ENCODE peak calls at places on chromosomes 5 and 9, in seven cellular contexts. G, K, Y, W, U, E and P are unnamed samples.

GRCh38 chr5:177116631-177117373 is 16.8 kb upstream of the NSD1 start:
- DNase-seq in K (peak), G (peak), E (peak), Y (peak), U (no peak), W (peak), P (peak)

GRCh38 chr9:38027714-38028113 is 41.3 kb downstream of the SHB start:
- DNase-seq in G (no peak), U (no peak), K (no peak), E (peak), Y (no peak), W (no peak), P (no peak)

GRCh38 chr9:4662989-4663792 is 1.1 kb downstream of the PLPP6 start:
- DNase-seq in W (no peak), E (peak), K (peak), Y (no peak), U (peak), G (no peak), P (peak)

GRCh38 chr5:55600536-55601208 is 65.9 kb upstream of the PLPP1 start:
- DNase-seq in E (peak), K (peak), Y (no peak), W (peak), U (peak), G (no peak), P (peak)

GRCh38 chr9:108212179-108212578 is 643.6 kb downstream of the ACTL7B start:
- DNase-seq in U (peak), K (no peak), W (no peak), G (no peak), Y (no peak), E (no peak), P (peak)

GRCh38 chr5:1172007-1172581 is 29.3 kb upstream of the SLC6A19 start:
- DNase-seq in K (no peak), W (no peak), U (no peak), Y (no peak), E (no peak), G (no peak), P (no peak)

GRCh38 chr9:121073038-121073437 is 1.7 kb upstream of the CNTRL start:
- DNase-seq in Y (no peak), E (no peak), K (peak), W (no peak), U (no peak), G (no peak), P (no peak)

GRCh38 chr5:41416336-41416735 is 94.1 kb downstream of the PLCXD3 start:
- DNase-seq in Y (no peak), U (no peak), G (no peak), E (peak), K (no peak), W (no peak), P (no peak)

GRCh38 chr9:130302785-130303612 is 37.4 kb downstream of the HMCN2 start:
- DNase-seq in K (no peak), U (no peak), Y (no peak), E (no peak), G (no peak), W (no peak), P (no peak)

GRCh38 chr5:56052735-56053134 is 58.0 kb upstream of the IL6ST start:
- DNase-seq in K (peak), E (peak), Y (no peak), W (no peak), U (no peak), G (no peak), P (no peak)

GRCh38 chr9:95508968-95509850 is 7.6 kb downstream of the PTCH1 start:
- DNase-seq in G (peak), W (peak), K (peak), Y (peak), U (peak), E (peak), P (peak)

GRCh38 chr5:113202904-113203716 is 226.5 kb downstream of the DCP2 start:
- DNase-seq in U (peak), W (no peak), E (no peak), Y (peak), K (peak), G (peak), P (peak)

GRCh38 chr5:158174918-158175663 is 316.1 kb upstream of the CLINT1 start:
- DNase-seq in U (peak), W (peak), E (peak), G (peak), Y (peak), K (peak), P (peak)

GRCh38 chr5:34866989-34867471 is 28.1 kb downstream of the TTC23L start:
- DNase-seq in E (no peak), U (no peak), G (no peak), Y (no peak), W (no peak), K (no peak), P (peak)

GRCh38 chr5:158384535-158385421 is 525.8 kb upstream of the CLINT1 start:
- DNase-seq in K (peak), W (no peak), E (peak), Y (no peak), U (peak), G (no peak), P (no peak)

GRCh38 chr9:131334568-131335105 is 45.1 kb downstream of the PLPP7 start:
- DNase-seq in Y (no peak), U (peak), E (peak), W (no peak), G (no peak), K (peak), P (no peak)

GRCh38 chr5:74833537-74834266 is 32.5 kb downstream of the FAM169A start:
- DNase-seq in G (no peak), Y (no peak), W (no peak), U (no peak), E (no peak), K (no peak), P (no peak)

GRCh38 chr9:27768781-27769180 is 195.5 kb upstream of the C9orf72 start:
- DNase-seq in U (no peak), G (no peak), Y (no peak), K (no peak), E (no peak), W (no peak), P (no peak)

GRCh38 chr5:125530833-125531610 is 784.6 kb upstream of the ZNF608 start:
- DNase-seq in U (no peak), G (no peak), Y (no peak), W (no peak), E (no peak), K (no peak), P (no peak)

GRCh38 chr5:83312672-83313071 is 158.9 kb upstream of the VCAN start:
- DNase-seq in E (peak), U (no peak), W (no peak), G (no peak), K (no peak), Y (no peak), P (no peak)

GRCh38 chr5:157370967-157371366 is 89.0 kb upstream of the NIPAL4 start:
- DNase-seq in W (no peak), Y (no peak), E (no peak), U (peak), G (no peak), K (peak), P (peak)

GRCh38 chr5:165775094-165775493 is 2269.7 kb downstream of the MAT2B start:
- DNase-seq in K (no peak), Y (no peak), G (no peak), W (no peak), U (no peak), E (no peak), P (no peak)

GRCh38 chr5:40240111-40240510 is 439.6 kb upstream of the PTGER4 start:
- DNase-seq in U (no peak), K (peak), W (no peak), G (no peak), E (no peak), Y (no peak), P (no peak)

GRCh38 chr5:154273028-154273617 is 82.6 kb downstream of the GALNT10 start:
- DNase-seq in W (no peak), Y (no peak), E (peak), U (peak), K (peak), G (no peak), P (no peak)

GRCh38 chr9:134838651-134839431 is 41.8 kb upstream of the FCN2 start:
- DNase-seq in K (no peak), E (no peak), Y (no peak), U (no peak), G (no peak), W (no peak), P (no peak)

GRCh38 chr5:27377626-27378025 is 339.2 kb upstream of the CDH9 start:
- DNase-seq in G (no peak), E (peak), Y (no peak), W (no peak), U (peak), K (no peak), P (peak)

GRCh38 chr9:105328872-105329728 is 84.6 kb downstream of the SLC44A1 start:
- DNase-seq in U (no peak), E (no peak), G (no peak), W (no peak), Y (no peak), K (no peak), P (peak)

GRCh38 chr5:38048400-38048799 is 208.6 kb upstream of the GDNF start:
- DNase-seq in G (no peak), K (no peak), Y (no peak), U (no peak), E (no peak), W (no peak), P (peak)

GRCh38 chr5:151770383-151771258 is 1.1 kb upstream of the G3BP1 start:
- DNase-seq in U (peak), E (peak), W (peak), K (peak), Y (peak), G (peak), P (peak)

GRCh38 chr5:81161012-81161601 is 72.0 kb upstream of the CKMT2 start:
- DNase-seq in K (no peak), W (no peak), G (no peak), E (no peak), U (no peak), Y (no peak), P (no peak)

GRCh38 chr5:149387081-149387611 is 8.1 kb upstream of the IL17B start:
- DNase-seq in Y (no peak), U (peak), K (peak), E (no peak), G (no peak), W (no peak), P (no peak)

GRCh38 chr9:113669523-113670115 is 206.1 kb downstream of the RGS3 start:
- DNase-seq in W (no peak), U (no peak), E (no peak), G (no peak), K (peak), Y (no peak), P (no peak)

GRCh38 chr5:1041225-1042186 is 32.9 kb downstream of the NKD2 start:
- DNase-seq in W (no peak), Y (no peak), E (no peak), U (no peak), G (no peak), K (no peak), P (no peak)

GRCh38 chr5:178203670-178204204 is 596 bp upstream of the HNRNPAB start:
- DNase-seq in E (no peak), K (no peak), G (no peak), W (no peak), U (no peak), Y (no peak), P (no peak)

GRCh38 chr9:115157245-115157674 is 39.3 kb upstream of the TNC start:
- DNase-seq in W (no peak), U (peak), K (peak), E (peak), G (no peak), Y (no peak), P (peak)

GRCh38 chr5:115601709-115602584 is at the start of gene TICAM2:
- DNase-seq in K (peak), Y (peak), E (peak), U (peak), W (peak), G (peak), P (peak)

GRCh38 chr9:100492952-100493351 is 20.0 kb downstream of the TMEFF1 start:
- DNase-seq in G (no peak), E (no peak), K (peak), U (peak), W (no peak), Y (no peak), P (no peak)

GRCh38 chr9:79492092-79492995 is 79.4 kb upstream of the TLE4 start:
- DNase-seq in W (no peak), K (peak), E (peak), Y (no peak), G (no peak), U (no peak), P (no peak)

GRCh38 chr9:116700882-116701836 is 14.1 kb downstream of the TRIM32 start:
- DNase-seq in U (no peak), Y (no peak), E (peak), G (no peak), K (no peak), W (no peak), P (no peak)

GRCh38 chr9:116706310-116707290 is 19.5 kb downstream of the TRIM32 start:
- DNase-seq in Y (no peak), G (no peak), U (no peak), E (peak), K (no peak), W (no peak), P (no peak)

GRCh38 chr9:116704470-116704869 is 17.4 kb downstream of the TRIM32 start:
- DNase-seq in E (no peak), K (no peak), W (no peak), G (no peak), Y (no peak), U (no peak), P (no peak)

GRCh38 chr9:116701940-116702642 is 15.0 kb downstream of the TRIM32 start:
- DNase-seq in Y (no peak), E (peak), K (no peak), U (no peak), G (no peak), W (no peak), P (no peak)

DNA sequence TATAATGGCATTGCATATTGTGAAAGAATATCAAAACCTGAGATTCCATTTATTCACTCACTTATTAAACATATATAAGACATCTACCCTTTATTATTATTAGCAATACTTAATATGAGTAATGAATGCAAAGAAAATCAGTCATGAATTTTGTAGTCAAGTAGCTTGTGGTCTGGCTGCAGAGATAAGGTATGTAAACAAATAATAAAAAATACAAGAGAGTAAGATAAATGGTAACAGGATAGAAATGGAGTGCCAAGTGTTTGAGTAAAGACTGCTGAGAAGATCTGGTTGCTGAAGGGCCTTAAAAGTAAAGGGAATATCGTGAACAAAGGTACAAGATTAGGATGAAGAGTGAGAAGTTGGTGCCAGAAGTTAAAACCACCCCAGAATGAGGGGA is 18.4 kb downstream of the TRIM32 start:
- DNase-seq in W (no peak), K (no peak), U (peak), Y (no peak), G (no peak), E (no peak), P (no peak)
- H4K8ac ChIP-seq in W (no peak), K (no peak), U (no peak), Y (no peak), G (no peak), E (no peak), P (no peak)

GRCh38 chr9:12657998-12658397 is 35.2 kb upstream of the TYRP1 start:
- DNase-seq in W (no peak), K (no peak), E (no peak), G (no peak), Y (no peak), U (no peak), P (peak)

GRCh38 chr9:12658531-12659209 is 34.5 kb upstream of the TYRP1 start:
- DNase-seq in W (no peak), K (no peak), U (no peak), E (no peak), G (no peak), Y (no peak), P (no peak)

GRCh38 chr9:12659220-12659619 is 34.0 kb upstream of the TYRP1 start:
- DNase-seq in E (no peak), K (no peak), W (no peak), Y (no peak), G (no peak), U (no peak), P (no peak)

GRCh38 chr9:12656803-12657202 is 36.4 kb upstream of the TYRP1 start:
- DNase-seq in G (no peak), E (no peak), Y (no peak), U (no peak), K (no peak), W (no peak), P (no peak)

DNA sequence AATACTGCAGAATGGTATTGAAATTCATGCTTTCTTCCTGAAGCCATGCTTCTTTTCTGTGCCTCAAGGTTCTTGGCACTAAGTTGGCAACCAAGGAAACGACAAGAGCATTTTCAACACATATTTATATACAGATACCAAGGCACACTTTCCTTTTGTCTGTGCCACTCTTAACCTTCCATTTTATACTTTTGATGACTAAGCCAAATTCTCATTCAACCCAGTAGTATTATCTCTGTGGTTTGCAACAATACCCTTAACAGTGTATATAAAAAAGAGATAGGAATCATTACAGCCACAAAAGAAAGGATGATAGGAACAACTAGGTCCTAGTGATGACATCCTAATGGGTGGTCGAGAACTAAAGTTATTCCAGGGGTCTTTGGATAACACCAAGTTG is 36.0 kb upstream of the TYRP1 start:
- DNase-seq in Y (no peak), K (no peak), G (no peak), E (no peak), U (no peak), W (no peak), P (no peak)
- H4K8ac ChIP-seq in Y (no peak), K (no peak), G (no peak), E (no peak), U (no peak), W (no peak), P (no peak)

GRCh38 chr5:175880213-175880612 is 8.8 kb downstream of the CPLX2 start:
- DNase-seq in E (no peak), U (no peak), W (no peak), G (no peak), K (no peak), Y (no peak), P (no peak)
- H4K8ac ChIP-seq in E (no peak), U (no peak), W (peak), G (no peak), K (no peak), Y (no peak), P (no peak)

GRCh38 chr9:126962336-126962735 is 47.8 kb downstream of the RALGPS1 start:
- DNase-seq in G (no peak), U (no peak), W (peak), E (no peak), Y (no peak), K (no peak), P (no peak)
- H4K8ac ChIP-seq in G (no peak), U (no peak), W (no peak), E (no peak), Y (no peak), K (no peak), P (no peak)

DNA sequence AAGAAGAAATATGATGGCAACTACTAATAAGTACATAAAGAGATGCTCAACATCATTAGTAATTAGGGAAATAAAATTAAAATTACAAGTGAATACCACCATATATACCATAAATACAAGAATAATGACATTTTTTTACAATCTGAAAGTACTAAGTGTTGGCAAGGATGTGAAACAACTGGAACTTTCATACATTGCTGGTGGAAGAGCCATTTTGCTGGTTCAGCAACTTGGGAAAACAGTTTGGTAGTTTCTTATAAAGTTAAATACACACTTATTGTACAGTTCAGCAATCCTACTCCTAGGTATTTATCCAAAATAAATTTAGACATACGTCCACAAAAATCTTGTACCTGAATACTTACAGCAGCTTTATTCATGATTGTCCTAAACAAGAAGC is 192.9 kb downstream of the CARTPT start:
- DNase-seq in W (no peak), Y (no peak), U (no peak), K (no peak), E (no peak), G (no peak), P (no peak)
- H4K8ac ChIP-seq in W (no peak), Y (no peak), U (no peak), K (no peak), E (no peak), G (no peak), P (no peak)

GRCh38 chr9:35967042-35967441 is 9.1 kb upstream of the OR2S2 start:
- DNase-seq in E (no peak), U (no peak), W (no peak), K (no peak), G (no peak), Y (no peak), P (no peak)

GRCh38 chr9:35960029-35960655 is 2.2 kb upstream of the OR2S2 start:
- DNase-seq in W (peak), U (peak), G (no peak), K (peak), Y (no peak), E (no peak), P (no peak)

GRCh38 chr9:35966433-35966832 is 8.5 kb upstream of the OR2S2 start:
- DNase-seq in W (no peak), G (no peak), E (no peak), Y (no peak), U (no peak), K (no peak), P (no peak)

GRCh38 chr9:35958104-35958825 is at the start of gene OR2S2:
- DNase-seq in U (no peak), K (peak), W (peak), Y (no peak), E (no peak), G (no peak), P (no peak)

GRCh38 chr9:35962126-35962906 is 4.4 kb upstream of the OR2S2 start:
- DNase-seq in W (peak), E (peak), K (peak), Y (peak), G (no peak), U (peak), P (no peak)
- H4K8ac ChIP-seq in W (peak), E (no peak), K (peak), Y (no peak), G (peak), U (peak), P (no peak)